ENCODE peak calls at places on chromosomes 11 and 22, in six cellular contexts. L is neural progenitor cell, X is NCI-H82, P is AG04449, N is HuH-7, I is NCI-H524. F is an unnamed sample.

GRCh38 chr11:46387919-46388618 is 3.5 kb downstream of the CHRM4 start:
- DNase-seq in L (no peak), X (no peak), P (no peak), N (no peak), I (no peak), F (no peak)

GRCh38 chr11:32705309-32706033 is 89.0 kb downstream of the CCDC73 start:
- DNase-seq in L (peak; percentile 4), X (no peak), P (no peak), N (no peak), I (no peak), F (no peak)

GRCh38 chr11:57430946-57431345 is 4.0 kb upstream of the SLC43A3 start:
- DNase-seq in L (no peak), X (peak; percentile 27), P (no peak), N (no peak), I (no peak), F (no peak)

GRCh38 chr11:7098235-7098832 is 9.5 kb downstream of the RBMXL2 start:
- DNase-seq in L (peak; percentile 56), X (peak; percentile 78), P (no peak), N (peak; percentile 64), I (peak; percentile 4), F (no peak)

GRCh38 chr11:47003180-47003877 is 66.8 kb downstream of the CSTPP1 start:
- DNase-seq in L (no peak), X (no peak), P (no peak), N (no peak), I (no peak), F (no peak)

GRCh38 chr11:10443152-10443551 is 11.9 kb upstream of the AMPD3 start:
- DNase-seq in L (no peak), X (no peak), P (no peak), N (no peak), I (no peak), F (no peak)

GRCh38 chr22:44091021-44091721 is 67.1 kb downstream of the PARVB start:
- DNase-seq in L (peak; percentile 52), X (peak; percentile 23), P (no peak), N (peak; percentile 50), I (no peak), F (no peak)

GRCh38 chr11:120940297-120940847 is 83.5 kb upstream of the TBCEL start:
- DNase-seq in L (no peak), X (no peak), P (no peak), N (no peak), I (no peak), F (no peak)

GRCh38 chr11:96001037-96001436 is 77.1 kb upstream of the MTMR2 start:
- DNase-seq in L (no peak), X (no peak), P (no peak), N (no peak), I (no peak), F (peak; percentile 17)

GRCh38 chr22:42268852-42269406 is 1.5 kb downstream of the TCF20 start:
- DNase-seq in L (no peak), X (no peak), P (no peak), N (no peak), I (no peak), F (no peak)

GRCh38 chr11:108713076-108713790 is 48.4 kb downstream of the DDX10 start:
- DNase-seq in L (no peak), X (no peak), P (no peak), N (no peak), I (no peak), F (no peak)

GRCh38 chr11:32895471-32895870 is 2.9 kb downstream of the QSER1 start:
- DNase-seq in L (no peak), X (peak; percentile 52), P (no peak), N (no peak), I (peak; percentile 26), F (no peak)

GRCh38 chr11:133659542-133660201 is 127.4 kb upstream of the OPCML start:
- DNase-seq in L (no peak), X (peak; percentile 76), P (no peak), N (no peak), I (no peak), F (no peak)

F was measured in nucleus accumbens.